ENCODE peak calls at places on chromosomes 1 and 21, in nine cellular contexts. U, R, Z, C, Y, E, L, H and J are unnamed samples.

GRCh38 chr1:206809504-206810084 is 37.3 kb upstream of the IL10 start:
- DNase-seq in U (peak), R (peak), Z (no peak), C (peak), Y (peak), E (peak), L (peak), H (no peak), J (peak)

GRCh38 chr21:36615274-36615964 is 83.5 kb upstream of the SIM2 start:
- DNase-seq in U (no peak), R (no peak), Z (no peak), C (no peak), Y (no peak), E (no peak), L (peak), H (no peak), J (no peak)

GRCh38 chr1:79791488-79792211 is 785.1 kb upstream of the ADGRL4 start:
- DNase-seq in U (no peak), R (peak), Z (no peak), C (no peak), Y (peak), E (no peak), L (no peak), H (no peak), J (no peak)

GRCh38 chr1:154076413-154076812 is 78.5 kb downstream of the NUP210L start:
- DNase-seq in U (no peak), R (no peak), Z (no peak), C (no peak), Y (no peak), E (no peak), L (no peak), H (no peak), J (no peak)

GRCh38 chr1:48560577-48560976 is 88.6 kb upstream of the SPATA6 start:
- DNase-seq in U (no peak), R (no peak), Z (no peak), C (no peak), Y (no peak), E (no peak), L (no peak), H (no peak), J (no peak)

GRCh38 chr21:29416268-29416667 is 117.5 kb downstream of the BACH1 start:
- DNase-seq in U (no peak), R (peak), Z (no peak), C (no peak), Y (no peak), E (no peak), L (no peak), H (no peak), J (no peak)

GRCh38 chr1:192805832-192806323 is 3.0 kb upstream of the RGS2 start:
- DNase-seq in U (peak), R (peak), Z (no peak), C (no peak), Y (peak), E (peak), L (peak), H (no peak), J (peak)

GRCh38 chr1:29962356-29962755 is 726.0 kb downstream of the PTPRU start:
- DNase-seq in U (no peak), R (no peak), Z (no peak), C (no peak), Y (peak), E (no peak), L (no peak), H (no peak), J (no peak)

GRCh38 chr21:26001356-26001755 is 169.2 kb downstream of the APP start:
- DNase-seq in U (no peak), R (no peak), Z (no peak), C (peak), Y (no peak), E (no peak), L (no peak), H (no peak), J (no peak)

GRCh38 chr1:152227310-152227928 is 3.4 kb upstream of the HRNR start:
- DNase-seq in U (peak), R (peak), Z (no peak), C (no peak), Y (peak), E (no peak), L (peak), H (no peak), J (peak)

GRCh38 chr1:21659099-21659923 is 9.8 kb downstream of the RAP1GAP start:
- DNase-seq in U (peak), R (peak), Z (no peak), C (peak), Y (peak), E (peak), L (peak), H (peak), J (peak)
- H3K4me3 ChIP-seq in U (no peak), R (no peak), Z (no peak), C (peak), Y (peak), E (no peak), L (peak), H (no peak), J (no peak)

GRCh38 chr1:172144445-172145060 is 275.9 kb upstream of the C1orf105 start:
- DNase-seq in U (peak), R (peak), Z (peak), C (peak), Y (peak), E (no peak), L (no peak), H (peak), J (peak)

GRCh38 chr1:172145656-172146055 is 274.8 kb upstream of the C1orf105 start:
- DNase-seq in U (no peak), R (no peak), Z (no peak), C (no peak), Y (no peak), E (no peak), L (no peak), H (no peak), J (no peak)

GRCh38 chr1:172143384-172144025 is 277.0 kb upstream of the C1orf105 start:
- DNase-seq in U (peak), R (peak), Z (no peak), C (no peak), Y (peak), E (no peak), L (no peak), H (no peak), J (peak)

GRCh38 chr1:172146149-172146850 is 274.2 kb upstream of the C1orf105 start:
- DNase-seq in U (peak), R (peak), Z (no peak), C (no peak), Y (peak), E (no peak), L (no peak), H (no peak), J (peak)

GRCh38 chr1:172145231-172145651 is 275.2 kb upstream of the C1orf105 start:
- DNase-seq in U (peak), R (peak), Z (peak), C (no peak), Y (peak), E (no peak), L (peak), H (no peak), J (peak)
- H3K4me3 ChIP-seq in U (peak), R (peak), Z (peak), C (peak), Y (peak), E (no peak), L (no peak), H (peak), J (peak)

GRCh38 chr1:175367039-175367758 is 174.6 kb upstream of the KIAA0040 start:
- DNase-seq in U (no peak), R (no peak), Z (no peak), C (no peak), Y (no peak), E (no peak), L (no peak), H (no peak), J (no peak)

GRCh38 chr1:175364424-175365076 is 172.0 kb upstream of the KIAA0040 start:
- DNase-seq in U (no peak), R (no peak), Z (no peak), C (no peak), Y (no peak), E (no peak), L (no peak), H (no peak), J (no peak)

GRCh38 chr1:175367896-175368295 is 175.3 kb upstream of the KIAA0040 start:
- DNase-seq in U (no peak), R (no peak), Z (no peak), C (no peak), Y (no peak), E (no peak), L (no peak), H (no peak), J (no peak)

GRCh38 chr1:175373786-175374623 is 181.4 kb upstream of the KIAA0040 start:
- DNase-seq in U (no peak), R (no peak), Z (no peak), C (no peak), Y (no peak), E (peak), L (peak), H (peak), J (peak)

DNA sequence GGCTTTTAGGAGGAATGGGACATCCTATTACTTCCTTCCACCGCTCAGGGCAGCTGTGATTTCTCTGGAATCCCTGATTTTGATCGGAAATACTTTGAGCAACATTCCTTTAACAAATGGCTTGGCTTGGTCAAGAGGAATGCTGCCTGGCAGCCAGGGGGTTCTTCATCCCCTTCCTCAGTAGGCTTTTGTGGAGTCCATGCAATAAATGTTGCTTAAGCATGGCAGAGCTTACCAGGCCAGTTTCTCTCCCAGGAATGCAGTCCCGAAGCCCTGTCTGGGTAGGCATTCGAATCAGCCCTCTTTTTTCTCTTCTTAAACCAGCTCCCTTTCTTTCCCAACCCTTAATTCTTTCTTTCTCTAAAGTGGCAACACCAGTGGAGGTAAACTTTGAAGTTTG is 177.1 kb upstream of the KIAA0040 start:
- DNase-seq in U (no peak), R (no peak), Z (no peak), C (no peak), Y (no peak), E (no peak), L (peak), H (no peak), J (no peak)
- H3K4me3 ChIP-seq in U (no peak), R (no peak), Z (no peak), C (no peak), Y (no peak), E (no peak), L (no peak), H (no peak), J (no peak)

GRCh38 chr1:109960745-109961094 is 23.8 kb upstream of the AHCYL1 start:
- DNase-seq in U (no peak), R (no peak), Z (no peak), C (no peak), Y (no peak), E (no peak), L (no peak), H (no peak), J (no peak)
- H3K4me3 ChIP-seq in U (no peak), R (no peak), Z (no peak), C (no peak), Y (no peak), E (no peak), L (peak), H (no peak), J (no peak)

GRCh38 chr1:205699416-205699815 is 19.1 kb upstream of the SLC45A3 start:
- DNase-seq in U (no peak), R (no peak), Z (no peak), C (no peak), Y (no peak), E (no peak), L (no peak), H (no peak), J (no peak)

GRCh38 chr1:205701891-205702290 is 21.6 kb upstream of the SLC45A3 start:
- DNase-seq in U (no peak), R (no peak), Z (no peak), C (no peak), Y (no peak), E (no peak), L (no peak), H (no peak), J (no peak)

GRCh38 chr1:205703072-205703471 is 22.8 kb upstream of the SLC45A3 start:
- DNase-seq in U (no peak), R (no peak), Z (no peak), C (no peak), Y (no peak), E (no peak), L (no peak), H (no peak), J (no peak)

GRCh38 chr1:205700865-205701401 is 20.6 kb upstream of the SLC45A3 start:
- DNase-seq in U (no peak), R (peak), Z (no peak), C (no peak), Y (peak), E (no peak), L (peak), H (no peak), J (no peak)

GRCh38 chr1:205701405-205701804 is 21.1 kb upstream of the SLC45A3 start:
- DNase-seq in U (no peak), R (no peak), Z (no peak), C (no peak), Y (no peak), E (no peak), L (no peak), H (no peak), J (no peak)
- H3K4me3 ChIP-seq in U (no peak), R (no peak), Z (no peak), C (no peak), Y (no peak), E (no peak), L (no peak), H (no peak), J (no peak)

GRCh38 chr1:31372961-31373896 is at the start of gene FABP3:
- DNase-seq in U (peak), R (peak), Z (peak), C (peak), Y (peak), E (no peak), L (peak), H (peak), J (peak)

GRCh38 chr1:31371121-31371520 is 1.8 kb downstream of the FABP3 start:
- DNase-seq in U (no peak), R (no peak), Z (no peak), C (no peak), Y (no peak), E (no peak), L (no peak), H (no peak), J (no peak)

GRCh38 chr1:31372051-31372450 is 825 bp downstream of the FABP3 start:
- DNase-seq in U (no peak), R (no peak), Z (no peak), C (no peak), Y (no peak), E (no peak), L (no peak), H (no peak), J (no peak)

GRCh38 chr1:31370021-31370420 is 2.9 kb downstream of the FABP3 start:
- DNase-seq in U (no peak), R (no peak), Z (no peak), C (no peak), Y (no peak), E (no peak), L (no peak), H (no peak), J (no peak)

GRCh38 chr1:31371560-31371959 is 1.3 kb downstream of the FABP3 start:
- DNase-seq in U (no peak), R (no peak), Z (no peak), C (no peak), Y (no peak), E (no peak), L (no peak), H (no peak), J (no peak)
- H3K4me3 ChIP-seq in U (no peak), R (no peak), Z (peak), C (no peak), Y (peak), E (no peak), L (no peak), H (peak), J (no peak)

DNA sequence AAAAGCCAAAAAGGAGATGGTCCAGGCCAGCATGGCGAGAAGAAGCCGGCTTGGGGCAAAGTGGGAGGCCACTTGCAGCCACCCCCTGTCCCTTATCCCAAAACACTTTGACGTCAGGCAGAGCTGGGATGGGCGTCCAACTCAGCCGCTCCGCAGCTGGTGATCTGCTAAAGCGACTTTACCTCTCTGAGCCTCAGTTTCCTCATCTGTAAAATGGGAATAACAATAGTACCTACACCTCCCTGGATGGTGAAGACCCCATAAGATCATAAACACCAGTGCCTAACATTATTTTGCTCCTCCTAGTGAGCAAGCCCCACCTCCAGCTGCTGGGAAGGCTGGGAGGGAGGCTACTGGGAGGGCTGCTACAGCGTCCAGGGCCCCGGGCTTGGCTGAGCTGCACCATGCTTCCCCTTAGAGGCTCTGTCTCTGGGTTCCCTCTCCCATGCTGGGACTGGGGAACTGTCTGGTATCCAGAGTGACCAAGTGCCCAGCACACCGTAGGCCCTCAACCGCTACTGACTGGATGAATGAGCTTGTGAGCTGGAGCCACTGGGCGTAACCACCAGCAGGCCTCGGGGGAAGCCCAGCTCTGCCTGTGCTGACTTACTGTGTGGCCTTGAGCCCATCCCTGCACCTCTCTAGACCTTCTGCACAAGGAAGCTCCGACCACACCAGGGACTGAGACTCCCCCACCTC is 18.3 kb downstream of the IFFO2 start:
- DNase-seq in U (peak), R (no peak), Z (no peak), C (no peak), Y (no peak), E (no peak), L (no peak), H (no peak), J (no peak)
- H3K4me3 ChIP-seq in U (no peak), R (no peak), Z (no peak), C (no peak), Y (no peak), E (no peak), L (no peak), H (no peak), J (no peak)

GRCh38 chr1:221740260-221740830 is 1.5 kb downstream of the DUSP10 start:
- DNase-seq in U (no peak), R (no peak), Z (no peak), C (no peak), Y (no peak), E (no peak), L (no peak), H (no peak), J (no peak)

GRCh38 chr1:221740941-221741363 is 937 bp downstream of the DUSP10 start:
- DNase-seq in U (no peak), R (peak), Z (no peak), C (peak), Y (no peak), E (no peak), L (no peak), H (peak), J (no peak)

GRCh38 chr1:221739018-221739676 is 2.7 kb downstream of the DUSP10 start:
- DNase-seq in U (no peak), R (no peak), Z (no peak), C (no peak), Y (no peak), E (no peak), L (no peak), H (no peak), J (no peak)

GRCh38 chr1:221741364-221741970 is 422 bp downstream of the DUSP10 start:
- DNase-seq in U (peak), R (no peak), Z (peak), C (peak), Y (no peak), E (peak), L (peak), H (peak), J (peak)

DNA sequence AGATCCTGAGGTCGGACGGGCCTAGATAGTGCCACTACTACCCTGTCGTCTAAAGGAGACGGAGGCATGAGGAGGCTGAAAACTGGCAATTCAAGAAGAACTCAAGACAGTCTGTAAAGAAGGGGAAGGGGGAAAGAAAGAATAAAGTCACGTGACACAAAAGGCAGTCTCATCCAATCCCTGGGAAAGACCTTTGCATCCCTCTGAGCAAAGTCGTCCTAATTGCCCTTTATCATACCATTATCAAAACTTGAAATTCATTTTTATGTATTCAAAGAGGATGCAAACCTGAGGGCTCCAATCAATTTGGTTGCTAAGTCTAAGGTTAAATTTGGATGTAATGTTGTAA is 2.2 kb downstream of the DUSP10 start:
- DNase-seq in U (no peak), R (no peak), Z (no peak), C (no peak), Y (no peak), E (no peak), L (no peak), H (no peak), J (no peak)
- H3K4me3 ChIP-seq in U (peak), R (no peak), Z (no peak), C (peak), Y (no peak), E (no peak), L (no peak), H (no peak), J (peak)